ENCODE peak calls at places on chromosomes 1 and 21, in four cellular contexts. One of them, this sample, is unnamed.

GRCh38 chr1:98903261-98903660 is 101.4 kb downstream of the PLPPR5 start:
- DNase-seq in BE2C: no peak
- DNase-seq in astrocyte: peak; percentile 78
- DNase-seq in lower lobe of right lung: no peak
- DNase-seq in this sample: peak; percentile 18

GRCh38 chr1:161439280-161440232 is 65.7 kb upstream of the FCGR2A start:
- DNase-seq in BE2C: peak; percentile 67
- DNase-seq in astrocyte: no peak
- DNase-seq in lower lobe of right lung: peak; percentile 51
- DNase-seq in this sample: no peak

GRCh38 chr1:184686540-184686939 is 68.1 kb downstream of the EDEM3 start:
- DNase-seq in BE2C: no peak
- DNase-seq in astrocyte: no peak
- DNase-seq in lower lobe of right lung: no peak
- DNase-seq in this sample: peak; percentile 31

GRCh38 chr1:2074944-2075740 is 24.9 kb downstream of the PRKCZ start:
- DNase-seq in BE2C: no peak
- DNase-seq in astrocyte: no peak
- DNase-seq in lower lobe of right lung: no peak
- DNase-seq in this sample: no peak

GRCh38 chr1:212234431-212235298 is 50.5 kb upstream of the PPP2R5A start:
- DNase-seq in BE2C: no peak
- DNase-seq in astrocyte: peak; percentile 95
- DNase-seq in lower lobe of right lung: no peak
- DNase-seq in this sample: peak; percentile 96

GRCh38 chr1:106798991-106799390 is 257.5 kb upstream of the PRMT6 start:
- DNase-seq in BE2C: no peak
- DNase-seq in astrocyte: peak; percentile 2
- DNase-seq in lower lobe of right lung: no peak
- DNase-seq in this sample: no peak

GRCh38 chr21:42548687-42549406 is 35.2 kb downstream of the SLC37A1 start:
- DNase-seq in BE2C: no peak
- DNase-seq in astrocyte: no peak
- DNase-seq in lower lobe of right lung: peak; percentile 13
- DNase-seq in this sample: no peak

GRCh38 chr1:192998536-192998935 is 60.6 kb downstream of the UCHL5 start:
- DNase-seq in BE2C: no peak
- DNase-seq in astrocyte: no peak
- DNase-seq in lower lobe of right lung: no peak
- DNase-seq in this sample: no peak

GRCh38 chr1:8027748-8028631 is 1.9 kb upstream of the ERRFI1 start:
- DNase-seq in BE2C: no peak
- DNase-seq in astrocyte: peak; percentile 89
- DNase-seq in lower lobe of right lung: no peak
- DNase-seq in this sample: no peak

GRCh38 chr1:27418326-27418761 is 25.9 kb downstream of the GPR3 start:
- DNase-seq in BE2C: no peak
- DNase-seq in astrocyte: peak; percentile 88
- DNase-seq in lower lobe of right lung: peak; percentile 62
- DNase-seq in this sample: peak; percentile 63

GRCh38 chr1:77031101-77031662 is 163.9 kb downstream of the ST6GALNAC5 start:
- DNase-seq in BE2C: no peak
- DNase-seq in astrocyte: peak; percentile 42
- DNase-seq in lower lobe of right lung: no peak
- DNase-seq in this sample: peak; percentile 32

DNA sequence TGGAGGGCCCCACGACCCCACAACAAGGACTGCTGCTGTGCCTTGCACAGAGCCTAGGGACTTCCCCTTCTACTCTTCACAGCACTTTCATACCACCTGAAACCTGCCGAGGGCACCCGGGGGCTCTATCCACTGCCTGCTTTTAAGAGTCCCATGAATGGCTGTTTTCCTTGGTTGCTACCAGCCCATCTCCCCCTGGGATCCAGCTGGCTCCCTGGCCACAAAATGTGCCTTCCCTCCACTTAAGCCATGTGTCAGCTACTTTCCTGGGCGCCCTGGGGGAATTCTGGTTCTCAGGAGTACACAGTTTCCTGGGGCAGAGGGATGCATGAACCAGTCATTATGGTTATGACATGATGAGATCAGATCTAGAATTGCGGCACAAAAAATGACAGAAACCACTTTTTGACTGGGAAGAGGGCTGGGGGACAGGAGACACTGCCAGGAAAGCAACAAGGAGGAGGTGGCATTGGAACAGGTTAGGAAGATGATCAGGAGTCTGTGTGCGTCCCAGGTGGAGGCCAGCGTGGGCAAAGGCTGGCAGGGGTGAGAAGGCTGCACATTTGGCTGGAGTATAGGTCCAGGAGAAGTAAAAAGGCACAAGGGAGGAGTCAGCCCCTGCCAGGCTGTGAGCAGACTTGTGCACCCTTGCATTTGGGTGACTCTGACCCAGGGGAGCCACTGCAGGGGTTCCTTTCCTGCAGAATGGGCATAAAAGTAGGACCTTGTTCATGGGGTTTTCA is 3.2 kb upstream of the TNFRSF8 start:
- DNase-seq in BE2C: no peak
- DNase-seq in astrocyte: no peak
- DNase-seq in lower lobe of right lung: no peak
- DNase-seq in this sample: no peak
- TF ChIP-seq CTCF in BE2C: no peak
- TF ChIP-seq CTCF in astrocyte: no peak
- TF ChIP-seq CTCF in lower lobe of right lung: no peak
- TF ChIP-seq CTCF in this sample: no peak

GRCh38 chr1:24151175-24151533 is 8.2 kb upstream of the IL22RA1 start:
- DNase-seq in BE2C: no peak
- DNase-seq in astrocyte: no peak
- DNase-seq in lower lobe of right lung: no peak
- DNase-seq in this sample: no peak
- H3K4me3 ChIP-seq in BE2C: no peak overlapping the region
- H3K4me3 ChIP-seq in astrocyte: no peak overlapping the region
- H3K4me3 ChIP-seq in lower lobe of right lung: no peak overlapping the region
- H3K4me3 ChIP-seq in this sample: no peak overlapping the region

GRCh38 chr1:59350521-59350920 is 53.6 kb downstream of the FGGY start:
- DNase-seq in BE2C: no peak
- DNase-seq in astrocyte: no peak
- DNase-seq in lower lobe of right lung: no peak
- DNase-seq in this sample: no peak

GRCh38 chr1:59343576-59343840 is 46.6 kb downstream of the FGGY start:
- DNase-seq in BE2C: no peak
- DNase-seq in astrocyte: no peak
- DNase-seq in lower lobe of right lung: no peak
- DNase-seq in this sample: no peak

GRCh38 chr1:59349101-59349500 is 52.2 kb downstream of the FGGY start:
- DNase-seq in BE2C: no peak
- DNase-seq in astrocyte: no peak
- DNase-seq in lower lobe of right lung: no peak
- DNase-seq in this sample: no peak

GRCh38 chr1:59342801-59343575 is 46.1 kb downstream of the FGGY start:
- DNase-seq in BE2C: no peak
- DNase-seq in astrocyte: no peak
- DNase-seq in lower lobe of right lung: no peak
- DNase-seq in this sample: no peak

GRCh38 chr1:59346429-59346828 is 49.5 kb downstream of the FGGY start:
- DNase-seq in BE2C: no peak
- DNase-seq in astrocyte: no peak
- DNase-seq in lower lobe of right lung: no peak
- DNase-seq in this sample: no peak
- TF ChIP-seq CTCF in BE2C: no peak
- TF ChIP-seq CTCF in astrocyte: no peak
- TF ChIP-seq CTCF in lower lobe of right lung: no peak
- TF ChIP-seq CTCF in this sample: no peak

GRCh38 chr1:41740058-41740457 is 178.7 kb downstream of the HIVEP3 start:
- DNase-seq in BE2C: no peak
- DNase-seq in astrocyte: no peak
- DNase-seq in lower lobe of right lung: no peak
- DNase-seq in this sample: no peak

GRCh38 chr1:41738010-41738409 is 180.7 kb downstream of the HIVEP3 start:
- DNase-seq in BE2C: no peak
- DNase-seq in astrocyte: no peak
- DNase-seq in lower lobe of right lung: no peak
- DNase-seq in this sample: no peak

GRCh38 chr1:41738475-41738874 is 180.2 kb downstream of the HIVEP3 start:
- DNase-seq in BE2C: no peak
- DNase-seq in astrocyte: peak; percentile 58
- DNase-seq in lower lobe of right lung: no peak
- DNase-seq in this sample: no peak

GRCh38 chr1:41740630-41741239 is 178.0 kb downstream of the HIVEP3 start:
- DNase-seq in BE2C: no peak
- DNase-seq in astrocyte: no peak
- DNase-seq in lower lobe of right lung: no peak
- DNase-seq in this sample: no peak

GRCh38 chr1:41739061-41739955 is 179.4 kb downstream of the HIVEP3 start:
- DNase-seq in BE2C: no peak
- DNase-seq in astrocyte: no peak
- DNase-seq in lower lobe of right lung: peak; percentile 92
- DNase-seq in this sample: peak; percentile 56
- H3K4me3 ChIP-seq in BE2C: no peak overlapping the region
- H3K4me3 ChIP-seq in astrocyte: no peak overlapping the region
- H3K4me3 ChIP-seq in lower lobe of right lung: peak overlapping the region; percentile 31
- H3K4me3 ChIP-seq in this sample: no peak overlapping the region

GRCh38 chr1:13570924-13571323 is 12.7 kb upstream of the PDPN start:
- DNase-seq in BE2C: no peak
- DNase-seq in astrocyte: no peak
- DNase-seq in lower lobe of right lung: no peak
- DNase-seq in this sample: no peak
- TF ChIP-seq CTCF in BE2C: peak; percentile 14
- TF ChIP-seq CTCF in astrocyte: no peak
- TF ChIP-seq CTCF in lower lobe of right lung: peak; percentile 18
- TF ChIP-seq CTCF in this sample: peak; percentile 22

GRCh38 chr1:245598524-245599310 is 443.9 kb downstream of the KIF26B start:
- DNase-seq in BE2C: no peak
- DNase-seq in astrocyte: no peak
- DNase-seq in lower lobe of right lung: no peak
- DNase-seq in this sample: no peak
- H3K4me3 ChIP-seq in BE2C: no peak overlapping the region
- H3K4me3 ChIP-seq in astrocyte: no peak overlapping the region
- H3K4me3 ChIP-seq in lower lobe of right lung: no peak overlapping the region
- H3K4me3 ChIP-seq in this sample: no peak overlapping the region

DNA sequence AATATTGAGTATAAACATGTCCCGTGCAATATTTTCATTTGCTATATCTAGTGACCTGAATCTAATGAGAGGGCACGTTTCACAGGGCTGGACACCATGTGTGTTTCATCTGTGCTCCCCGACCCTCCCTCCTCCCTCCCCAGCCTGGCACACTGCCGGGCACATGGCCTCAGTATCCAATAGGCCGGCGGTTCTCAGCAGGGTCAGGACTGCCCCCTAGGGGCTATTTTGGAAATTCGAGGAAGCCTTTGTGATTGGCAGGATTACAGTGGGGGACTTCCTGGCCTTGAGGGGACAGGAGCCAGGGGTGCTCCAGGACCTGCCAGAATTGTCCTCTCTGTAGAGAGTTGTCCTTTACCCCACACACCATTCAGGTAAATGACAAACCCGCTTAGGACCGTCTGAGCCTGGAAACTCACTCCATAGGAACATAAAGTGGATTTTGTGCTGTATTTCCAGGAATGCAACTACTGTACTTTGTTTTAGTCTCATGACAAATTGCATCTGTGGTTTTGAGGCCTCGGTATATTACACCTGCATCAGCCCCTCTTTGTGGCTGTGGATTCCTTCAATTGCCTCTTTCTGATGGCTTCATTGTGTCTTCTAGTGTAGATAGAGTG is 109.5 kb upstream of the SIM2 start:
- DNase-seq in BE2C: peak; percentile 42
- DNase-seq in astrocyte: no peak
- DNase-seq in lower lobe of right lung: peak; percentile 53
- DNase-seq in this sample: no peak
- TF ChIP-seq CTCF in BE2C: peak; percentile 57
- TF ChIP-seq CTCF in astrocyte: peak; percentile 29
- TF ChIP-seq CTCF in lower lobe of right lung: peak; percentile 49
- TF ChIP-seq CTCF in this sample: peak; percentile 80

DNA sequence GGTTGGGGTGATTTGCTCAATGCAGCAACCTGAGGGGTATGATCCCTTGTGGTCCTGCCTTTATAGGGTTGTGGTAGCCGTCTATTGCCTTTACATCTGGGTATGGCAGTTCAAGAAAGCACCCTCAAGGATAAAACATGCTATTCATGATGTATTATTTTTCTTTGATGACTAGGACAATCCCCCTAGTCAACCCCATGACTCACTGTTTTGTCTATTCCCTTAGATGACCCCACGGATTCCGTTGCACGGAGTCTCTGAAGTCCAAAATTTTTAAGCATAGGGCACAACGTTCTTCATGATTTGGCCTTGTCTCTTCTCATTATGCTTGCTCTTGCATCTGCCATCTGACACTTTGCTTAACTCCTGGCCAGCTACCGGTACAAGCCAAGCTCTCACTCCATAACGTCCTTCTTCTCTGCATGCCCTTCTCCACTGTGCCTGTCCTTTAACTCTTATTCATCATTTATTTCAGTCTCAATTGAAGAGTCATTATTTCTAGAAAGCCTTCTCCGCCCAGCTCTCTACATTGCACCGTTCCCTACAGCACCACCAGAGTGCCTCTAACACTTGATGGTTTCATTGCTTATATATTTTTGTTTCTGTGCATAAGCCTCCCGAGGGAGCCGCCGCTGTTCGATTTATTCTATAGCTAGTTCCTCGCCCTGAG is 838 bp upstream of the DISP1 start:
- DNase-seq in BE2C: no peak
- DNase-seq in astrocyte: peak; percentile 49
- DNase-seq in lower lobe of right lung: no peak
- DNase-seq in this sample: no peak
- H3K4me3 ChIP-seq in BE2C: peak overlapping the region; percentile 97
- H3K4me3 ChIP-seq in astrocyte: peak overlapping the region; percentile 93
- H3K4me3 ChIP-seq in lower lobe of right lung: peak overlapping the region; percentile 86
- H3K4me3 ChIP-seq in this sample: peak overlapping the region; percentile 91

This sample was measured in epithelial cell of proximal tubule.